ENCODE peak calls at places on chromosomes 12 and 14, in nine cellular contexts. L, M, I, D, G, W, B, Z and P are unnamed samples.

GRCh38 chr14:76918176-76918750 is 92.1 kb downstream of the LRRC74A start:
- DNase-seq in L (peak; percentile 94), M (no peak), I (no peak), D (peak; percentile 56), G (peak; percentile 72), W (peak; percentile 91), B (peak; percentile 67), Z (no peak), P (no peak)

GRCh38 chr14:74836251-74836957 is 39.5 kb downstream of the PROX2 start:
- DNase-seq in L (peak; percentile 55), M (no peak), I (no peak), D (no peak), G (no peak), W (no peak), B (no peak), Z (no peak), P (no peak)

GRCh38 chr14:69983317-69983716 is 104.1 kb downstream of the SMOC1 start:
- DNase-seq in L (no peak), M (no peak), I (no peak), D (no peak), G (no peak), W (no peak), B (no peak), Z (no peak), P (no peak)

GRCh38 chr14:24066490-24067132 is 4.8 kb upstream of the CPNE6 start:
- DNase-seq in L (no peak), M (no peak), I (no peak), D (peak; percentile 66), G (no peak), W (no peak), B (no peak), Z (no peak), P (no peak)

GRCh38 chr14:78022059-78022458 is 148.1 kb upstream of the NRXN3 start:
- DNase-seq in L (peak; percentile 3), M (peak; percentile 61), I (no peak), D (peak; percentile 68), G (peak; percentile 51), W (peak; percentile 24), B (peak; percentile 78), Z (no peak), P (no peak)

GRCh38 chr12:4050340-4050739 is 177.1 kb upstream of the PARP11 start:
- DNase-seq in L (no peak), M (no peak), I (no peak), D (no peak), G (no peak), W (no peak), B (no peak), Z (no peak), P (no peak)

GRCh38 chr14:55416866-55417265 is 5.2 kb upstream of the ATG14 start:
- DNase-seq in L (no peak), M (peak; percentile 45), I (no peak), D (no peak), G (no peak), W (no peak), B (peak; percentile 54), Z (no peak), P (no peak)

GRCh38 chr12:54306925-54307731 is 6.3 kb upstream of the NFE2 start:
- DNase-seq in L (peak; percentile 67), M (peak; percentile 58), I (peak; percentile 77), D (peak; percentile 98), G (peak; percentile 81), W (no peak), B (peak; percentile 98), Z (no peak), P (peak; percentile 11)

GRCh38 chr14:81446279-81447007 is 46.3 kb upstream of the STON2 start:
- DNase-seq in L (no peak), M (no peak), I (no peak), D (no peak), G (no peak), W (no peak), B (no peak), Z (no peak), P (no peak)

GRCh38 chr12:53061404-53062010 is 11.6 kb downstream of the TNS2 start:
- DNase-seq in L (no peak), M (peak; percentile 31), I (peak; percentile 91), D (peak; percentile 88), G (peak; percentile 44), W (no peak), B (peak; percentile 44), Z (no peak), P (no peak)

GRCh38 chr12:68425998-68426397 is 93.8 kb upstream of the MDM1 start:
- DNase-seq in L (peak; percentile 44), M (peak; percentile 85), I (no peak), D (no peak), G (no peak), W (peak; percentile 31), B (no peak), Z (no peak), P (no peak)

GRCh38 chr12:25972783-25973182 is 14.3 kb downstream of the RASSF8 start:
- DNase-seq in L (peak; percentile 84), M (peak; percentile 51), I (no peak), D (no peak), G (no peak), W (no peak), B (no peak), Z (no peak), P (no peak)

GRCh38 chr14:96637521-96637920 is 135.3 kb downstream of the PAPOLA start:
- DNase-seq in L (no peak), M (no peak), I (no peak), D (no peak), G (no peak), W (no peak), B (no peak), Z (no peak), P (no peak)

GRCh38 chr12:54338682-54339296 is 13.9 kb downstream of the COPZ1 start:
- DNase-seq in L (peak; percentile 34), M (no peak), I (no peak), D (no peak), G (no peak), W (no peak), B (no peak), Z (no peak), P (no peak)

GRCh38 chr12:45089417-45089816 is 38.5 kb upstream of the DBX2 start:
- DNase-seq in L (no peak), M (no peak), I (no peak), D (no peak), G (no peak), W (no peak), B (no peak), Z (no peak), P (no peak)

GRCh38 chr14:91257328-91258020 is 13.0 kb upstream of the GPR68 start:
- DNase-seq in L (no peak), M (no peak), I (no peak), D (no peak), G (no peak), W (no peak), B (no peak), Z (no peak), P (no peak)

GRCh38 chr12:25781223-25781622 is 177.3 kb upstream of the RASSF8 start:
- DNase-seq in L (no peak), M (no peak), I (no peak), D (no peak), G (no peak), W (no peak), B (no peak), Z (no peak), P (no peak)

GRCh38 chr12:138898-139534 is 72.4 kb downstream of the IQSEC3 start:
- DNase-seq in L (peak; percentile 4), M (no peak), I (no peak), D (no peak), G (peak; percentile 57), W (no peak), B (no peak), Z (no peak), P (peak; percentile 9)

GRCh38 chr12:62654558-62655241 is 188.1 kb downstream of the MON2 start:
- DNase-seq in L (no peak), M (no peak), I (no peak), D (no peak), G (no peak), W (no peak), B (peak; percentile 10), Z (no peak), P (no peak)

GRCh38 chr12:19688489-19688888 is 249.2 kb downstream of the AEBP2 start:
- DNase-seq in L (peak; percentile 44), M (no peak), I (no peak), D (no peak), G (no peak), W (no peak), B (no peak), Z (no peak), P (no peak)

GRCh38 chr14:32635103-32635719 is 303.5 kb upstream of the NPAS3 start:
- DNase-seq in L (peak; percentile 84), M (peak; percentile 56), I (no peak), D (no peak), G (no peak), W (no peak), B (no peak), Z (no peak), P (no peak)

GRCh38 chr12:102562836-102563425 is 82.6 kb upstream of the IGF1 start:
- DNase-seq in L (no peak), M (peak; percentile 31), I (no peak), D (no peak), G (no peak), W (no peak), B (no peak), Z (no peak), P (no peak)

GRCh38 chr14:95500201-95500681 is 16.2 kb downstream of the SYNE3 start:
- DNase-seq in L (no peak), M (no peak), I (no peak), D (no peak), G (peak; percentile 57), W (no peak), B (no peak), Z (no peak), P (no peak)

GRCh38 chr12:70774055-70774454 is 136.8 kb upstream of the PTPRB start:
- DNase-seq in L (peak; percentile 2), M (peak; percentile 13), I (no peak), D (no peak), G (no peak), W (no peak), B (peak; percentile 56), Z (no peak), P (no peak)

GRCh38 chr14:60183724-60184596 is 18.8 kb upstream of the DHRS7 start:
- DNase-seq in L (peak; percentile 87), M (peak; percentile 82), I (no peak), D (no peak), G (no peak), W (no peak), B (peak; percentile 75), Z (no peak), P (no peak)

GRCh38 chr14:29906256-29906885 is 21.3 kb downstream of the PRKD1 start:
- DNase-seq in L (peak; percentile 26), M (peak; percentile 47), I (no peak), D (no peak), G (no peak), W (no peak), B (no peak), Z (no peak), P (no peak)

GRCh38 chr12:15601210-15601800 is 187.9 kb downstream of the EPS8 start:
- DNase-seq in L (peak; percentile 96), M (peak; percentile 91), I (no peak), D (no peak), G (no peak), W (peak; percentile 31), B (peak; percentile 19), Z (no peak), P (no peak)

GRCh38 chr14:58077621-58078020 is 74.4 kb downstream of the ARMH4 start:
- DNase-seq in L (peak; percentile 12), M (peak; percentile 29), I (no peak), D (no peak), G (no peak), W (no peak), B (no peak), Z (no peak), P (no peak)

GRCh38 chr12:100779191-100779590 is 15.4 kb upstream of the ANO4 start:
- DNase-seq in L (no peak), M (no peak), I (no peak), D (no peak), G (no peak), W (no peak), B (no peak), Z (no peak), P (no peak)

GRCh38 chr12:113996026-113996425 is 29.9 kb upstream of the RBM19 start:
- DNase-seq in L (no peak), M (no peak), I (no peak), D (no peak), G (no peak), W (no peak), B (no peak), Z (no peak), P (no peak)

GRCh38 chr14:60838601-60839000 is 104.0 kb downstream of the MNAT1 start:
- DNase-seq in L (no peak), M (no peak), I (no peak), D (no peak), G (no peak), W (no peak), B (no peak), Z (no peak), P (no peak)